ENCODE peak calls at places on chromosomes 13 and 19, in nine cellular contexts. V is stimulated activated CD8-positive, alpha-beta memory T cell treated with anti-CD3 and anti-CD28 coated beads, Interleukin-2, amount 100 ng/mL, for 48 hours; N is nucleus accumbens; G is progenitor cell of endocrine pancreas; J is fibroblast of gingiva; H is NCI-H1092 treated with DMSO at 0.1 percent for 48 hours; L is T-helper 2 cell; K is HS-27A; E is mesothelial cell of epicardium. O is an unnamed sample.

GRCh38 chr19:8517551-8518442 is 3.8 kb upstream of the ZNF414 start:
- DNase-seq in E (no peak), J (peak), V (no peak), L (no peak), N (no peak), H (no peak), G (no peak), K (no peak), O (no peak)

GRCh38 chr13:40632915-40633314 is 33.5 kb downstream of the FOXO1 start:
- DNase-seq in K (no peak), L (no peak), G (no peak), V (no peak), N (no peak), E (no peak), J (no peak), H (no peak), O (no peak)

GRCh38 chr13:77563110-77563509 is 27.6 kb downstream of the SCEL start:
- DNase-seq in G (no peak), K (no peak), E (no peak), J (peak), V (no peak), L (no peak), N (no peak), H (no peak), O (no peak)

GRCh38 chr13:43448605-43449004 is 338.2 kb downstream of the ENOX1 start:
- DNase-seq in H (no peak), E (no peak), N (no peak), K (no peak), V (no peak), J (no peak), G (no peak), L (no peak), O (no peak)

GRCh38 chr19:8209965-8210659 is 942 bp downstream of the CERS4 start:
- DNase-seq in N (no peak), G (no peak), J (no peak), L (no peak), V (no peak), H (peak), K (no peak), E (peak), O (peak)

GRCh38 chr13:75770164-75771145 is 134.3 kb downstream of the LMO7 start:
- DNase-seq in J (no peak), G (no peak), H (no peak), L (no peak), N (no peak), K (no peak), E (no peak), V (no peak), O (no peak)

GRCh38 chr19:33175886-33176669 is 18.1 kb upstream of the LRP3 start:
- DNase-seq in N (peak), G (peak), J (peak), E (no peak), L (no peak), V (no peak), H (no peak), K (no peak), O (no peak)

GRCh38 chr19:42090687-42091086 is 14.7 kb downstream of the ZNF574 start:
- DNase-seq in V (no peak), E (no peak), K (no peak), N (no peak), G (no peak), J (no peak), L (no peak), H (no peak), O (no peak)

GRCh38 chr19:51124216-51124615 is 490 bp upstream of the SIGLEC9 start:
- DNase-seq in H (no peak), N (no peak), L (no peak), G (no peak), J (no peak), E (no peak), K (no peak), V (no peak), O (no peak)

GRCh38 chr13:39159393-39159792 is 121.1 kb downstream of the NHLRC3 start:
- DNase-seq in L (peak), V (no peak), J (no peak), E (no peak), H (peak), N (no peak), K (no peak), G (no peak), O (peak)

GRCh38 chr19:41563847-41564514 is 12.0 kb upstream of the CEACAM21 start:
- DNase-seq in H (no peak), G (no peak), V (no peak), L (no peak), E (no peak), N (no peak), J (no peak), K (no peak), O (peak)

GRCh38 chr13:46864941-46865340 is 31.9 kb downstream of the HTR2A start:
- DNase-seq in H (no peak), G (no peak), N (no peak), V (no peak), E (no peak), K (no peak), J (no peak), L (no peak), O (no peak)

GRCh38 chr13:20980899-20981298 is 78.4 kb upstream of the XPO4 start:
- DNase-seq in H (no peak), N (no peak), G (no peak), J (no peak), E (no peak), K (no peak), L (no peak), V (no peak), O (no peak)

GRCh38 chr19:42206871-42207755 is 10.4 kb downstream of the DEDD2 start:
- DNase-seq in V (no peak), H (no peak), N (no peak), G (no peak), K (peak), J (no peak), E (no peak), L (no peak), O (no peak)

GRCh38 chr13:103833453-103833852 is 767.2 kb upstream of the SLC10A2 start:
- DNase-seq in V (no peak), K (no peak), L (no peak), N (no peak), H (no peak), G (no peak), J (no peak), E (no peak), O (no peak)

GRCh38 chr19:5059191-5059579 is 90.3 kb downstream of the KDM4B start:
- DNase-seq in H (peak), J (no peak), N (no peak), K (no peak), V (no peak), L (no peak), G (no peak), E (no peak), O (no peak)

GRCh38 chr19:41624515-41624914 is 2.4 kb downstream of the CEACAM4 start:
- DNase-seq in J (no peak), K (no peak), H (no peak), E (no peak), N (no peak), L (no peak), V (no peak), G (no peak), O (no peak)

GRCh38 chr13:71607575-71607974 is 259.4 kb downstream of the DACH1 start:
- DNase-seq in G (no peak), V (no peak), K (no peak), N (no peak), H (no peak), L (no peak), E (no peak), J (no peak), O (no peak)

GRCh38 chr13:59112375-59112774 is 1051.4 kb downstream of the DIAPH3 start:
- DNase-seq in J (peak), K (peak), E (no peak), V (no peak), N (no peak), H (no peak), G (no peak), L (no peak), O (no peak)

GRCh38 chr13:40984670-40985366 is 34.3 kb downstream of the ELF1 start:
- DNase-seq in K (no peak), H (no peak), L (no peak), G (no peak), E (no peak), V (no peak), J (no peak), N (no peak), O (no peak)

GRCh38 chr19:55206664-55207500 is 2.4 kb downstream of the PTPRH start:
- DNase-seq in H (peak), N (no peak), V (peak), E (peak), G (peak), J (peak), L (peak), K (peak), O (peak)

GRCh38 chr19:51078104-51078503 is 4.6 kb downstream of the KLK14 start:
- DNase-seq in G (no peak), K (no peak), V (no peak), H (no peak), E (no peak), N (no peak), L (no peak), J (no peak), O (no peak)

GRCh38 chr13:110685305-110685704 is 20.6 kb downstream of the CARS2 start:
- DNase-seq in J (peak), H (no peak), E (no peak), L (no peak), K (no peak), G (no peak), V (no peak), N (no peak), O (no peak)

GRCh38 chr13:48578516-48579166 is 45.8 kb upstream of the RCBTB2 start:
- DNase-seq in J (no peak), E (no peak), L (no peak), V (no peak), K (no peak), G (no peak), H (no peak), N (no peak), O (no peak)

GRCh38 chr19:801861-802496 is 4.7 kb downstream of the PTBP1 start:
- DNase-seq in G (no peak), N (no peak), V (no peak), E (no peak), H (no peak), K (no peak), L (no peak), J (no peak), O (no peak)

GRCh38 chr19:8196271-8196908 is 12.8 kb upstream of the CERS4 start:
- DNase-seq in J (no peak), H (no peak), L (no peak), K (no peak), G (no peak), N (no peak), E (no peak), V (no peak), O (no peak)

GRCh38 chr13:79056706-79057105 is 349.3 kb downstream of the RBM26 start:
- DNase-seq in V (no peak), K (no peak), G (no peak), N (no peak), H (no peak), J (no peak), E (no peak), L (no peak), O (no peak)

GRCh38 chr13:101978546-101979315 is 423.1 kb downstream of the FGF14 start:
- DNase-seq in J (no peak), K (no peak), V (no peak), N (no peak), L (no peak), H (peak), E (no peak), G (no peak), O (peak)

GRCh38 chr13:37342205-37342604 is 236.7 kb upstream of the CSNK1A1L start:
- DNase-seq in L (no peak), E (no peak), H (no peak), K (no peak), G (no peak), J (no peak), N (no peak), V (no peak), O (no peak)

O was measured in DMS153.